ENCODE peak calls at places on chromosomes 7 and 10, in seven cellular contexts. One of them, this sample, is unnamed.

GRCh38 chr10:24299587-24300258 is 90.8 kb downstream of the KIAA1217 start:
- DNase-seq in GM13977: no peak
- DNase-seq in cardiac fibroblast: peak
- DNase-seq in IMR-90: peak
- DNase-seq in breast epithelium: no peak
- DNase-seq in left ventricle myocardium inferior: no peak
- DNase-seq in BJ: no peak
- DNase-seq in this sample: no peak

GRCh38 chr10:107899075-107899474 is 734.6 kb upstream of the SORCS1 start:
- DNase-seq in GM13977: no peak
- DNase-seq in cardiac fibroblast: no peak
- DNase-seq in IMR-90: no peak
- DNase-seq in breast epithelium: no peak
- DNase-seq in left ventricle myocardium inferior: no peak
- DNase-seq in BJ: no peak
- DNase-seq in this sample: no peak

GRCh38 chr7:93014410-93014809 is 103.4 kb downstream of the SAMD9 start:
- DNase-seq in GM13977: no peak
- DNase-seq in cardiac fibroblast: peak
- DNase-seq in IMR-90: no peak
- DNase-seq in breast epithelium: no peak
- DNase-seq in left ventricle myocardium inferior: no peak
- DNase-seq in BJ: no peak
- DNase-seq in this sample: no peak

GRCh38 chr7:43761919-43762318 is 3.4 kb downstream of the BLVRA start:
- DNase-seq in GM13977: no peak
- DNase-seq in cardiac fibroblast: no peak
- DNase-seq in IMR-90: peak
- DNase-seq in breast epithelium: no peak
- DNase-seq in left ventricle myocardium inferior: no peak
- DNase-seq in BJ: no peak
- DNase-seq in this sample: no peak

GRCh38 chr7:140479062-140479738 is at the start of gene MKRN1:
- DNase-seq in GM13977: peak
- DNase-seq in cardiac fibroblast: peak
- DNase-seq in IMR-90: peak
- DNase-seq in breast epithelium: peak
- DNase-seq in left ventricle myocardium inferior: peak
- DNase-seq in BJ: peak
- DNase-seq in this sample: peak

GRCh38 chr10:110300486-110300986 is 4.2 kb downstream of the SMNDC1 start:
- DNase-seq in GM13977: no peak
- DNase-seq in cardiac fibroblast: no peak
- DNase-seq in IMR-90: no peak
- DNase-seq in breast epithelium: no peak
- DNase-seq in left ventricle myocardium inferior: no peak
- DNase-seq in BJ: no peak
- DNase-seq in this sample: no peak

GRCh38 chr7:95595825-95596182 is 512 bp downstream of the PDK4 start:
- DNase-seq in GM13977: no peak
- DNase-seq in cardiac fibroblast: no peak
- DNase-seq in IMR-90: no peak
- DNase-seq in breast epithelium: no peak
- DNase-seq in left ventricle myocardium inferior: no peak
- DNase-seq in BJ: no peak
- DNase-seq in this sample: no peak

GRCh38 chr10:69497611-69498390 is 46.5 kb downstream of the TSPAN15 start:
- DNase-seq in GM13977: no peak
- DNase-seq in cardiac fibroblast: no peak
- DNase-seq in IMR-90: no peak
- DNase-seq in breast epithelium: no peak
- DNase-seq in left ventricle myocardium inferior: no peak
- DNase-seq in BJ: no peak
- DNase-seq in this sample: no peak

GRCh38 chr7:139735912-139736595 is 41.7 kb downstream of the HIPK2 start:
- DNase-seq in GM13977: no peak
- DNase-seq in cardiac fibroblast: no peak
- DNase-seq in IMR-90: no peak
- DNase-seq in breast epithelium: no peak
- DNase-seq in left ventricle myocardium inferior: no peak
- DNase-seq in BJ: no peak
- DNase-seq in this sample: no peak

GRCh38 chr7:55552320-55553086 is 19.8 kb downstream of the VOPP1 start:
- DNase-seq in GM13977: no peak
- DNase-seq in cardiac fibroblast: peak
- DNase-seq in IMR-90: peak
- DNase-seq in breast epithelium: no peak
- DNase-seq in left ventricle myocardium inferior: no peak
- DNase-seq in BJ: no peak
- DNase-seq in this sample: no peak

GRCh38 chr10:31749293-31749692 is 179.3 kb downstream of the ARHGAP12 start:
- DNase-seq in GM13977: no peak
- DNase-seq in cardiac fibroblast: no peak
- DNase-seq in IMR-90: peak
- DNase-seq in breast epithelium: no peak
- DNase-seq in left ventricle myocardium inferior: no peak
- DNase-seq in BJ: no peak
- DNase-seq in this sample: no peak

GRCh38 chr7:133139350-133139749 is 57.5 kb upstream of the CHCHD3 start:
- DNase-seq in GM13977: no peak
- DNase-seq in cardiac fibroblast: peak
- DNase-seq in IMR-90: peak
- DNase-seq in breast epithelium: no peak
- DNase-seq in left ventricle myocardium inferior: no peak
- DNase-seq in BJ: no peak
- DNase-seq in this sample: no peak

GRCh38 chr7:94623820-94624219 is 32.1 kb downstream of the SGCE start:
- DNase-seq in GM13977: no peak
- DNase-seq in cardiac fibroblast: no peak
- DNase-seq in IMR-90: no peak
- DNase-seq in breast epithelium: no peak
- DNase-seq in left ventricle myocardium inferior: no peak
- DNase-seq in BJ: no peak
- DNase-seq in this sample: no peak

GRCh38 chr10:84837877-84838276 is 509.5 kb downstream of the CCSER2 start:
- DNase-seq in GM13977: no peak
- DNase-seq in cardiac fibroblast: peak
- DNase-seq in IMR-90: no peak
- DNase-seq in breast epithelium: no peak
- DNase-seq in left ventricle myocardium inferior: peak
- DNase-seq in BJ: no peak
- DNase-seq in this sample: no peak

GRCh38 chr7:44323381-44324203 is 1.8 kb downstream of the CAMK2B start:
- DNase-seq in GM13977: no peak
- DNase-seq in cardiac fibroblast: no peak
- DNase-seq in IMR-90: no peak
- DNase-seq in breast epithelium: no peak
- DNase-seq in left ventricle myocardium inferior: no peak
- DNase-seq in BJ: no peak
- DNase-seq in this sample: no peak

GRCh38 chr10:117429644-117430043 is 54.4 kb upstream of the PDZD8 start:
- DNase-seq in GM13977: no peak
- DNase-seq in cardiac fibroblast: no peak
- DNase-seq in IMR-90: no peak
- DNase-seq in breast epithelium: no peak
- DNase-seq in left ventricle myocardium inferior: no peak
- DNase-seq in BJ: no peak
- DNase-seq in this sample: no peak

GRCh38 chr7:102916426-102916825 is 3.6 kb downstream of the LRRC17 start:
- DNase-seq in GM13977: no peak
- DNase-seq in cardiac fibroblast: peak
- DNase-seq in IMR-90: peak
- DNase-seq in breast epithelium: no peak
- DNase-seq in left ventricle myocardium inferior: no peak
- DNase-seq in BJ: no peak
- DNase-seq in this sample: no peak

GRCh38 chr7:111883241-111883640 is 320.9 kb upstream of the IMMP2L start:
- DNase-seq in GM13977: no peak
- DNase-seq in cardiac fibroblast: no peak
- DNase-seq in IMR-90: no peak
- DNase-seq in breast epithelium: no peak
- DNase-seq in left ventricle myocardium inferior: no peak
- DNase-seq in BJ: no peak
- DNase-seq in this sample: no peak

GRCh38 chr10:28130267-28130666 is 131.4 kb upstream of the ODAD2 start:
- DNase-seq in GM13977: no peak
- DNase-seq in cardiac fibroblast: peak
- DNase-seq in IMR-90: peak
- DNase-seq in breast epithelium: no peak
- DNase-seq in left ventricle myocardium inferior: no peak
- DNase-seq in BJ: peak
- DNase-seq in this sample: no peak

DNA sequence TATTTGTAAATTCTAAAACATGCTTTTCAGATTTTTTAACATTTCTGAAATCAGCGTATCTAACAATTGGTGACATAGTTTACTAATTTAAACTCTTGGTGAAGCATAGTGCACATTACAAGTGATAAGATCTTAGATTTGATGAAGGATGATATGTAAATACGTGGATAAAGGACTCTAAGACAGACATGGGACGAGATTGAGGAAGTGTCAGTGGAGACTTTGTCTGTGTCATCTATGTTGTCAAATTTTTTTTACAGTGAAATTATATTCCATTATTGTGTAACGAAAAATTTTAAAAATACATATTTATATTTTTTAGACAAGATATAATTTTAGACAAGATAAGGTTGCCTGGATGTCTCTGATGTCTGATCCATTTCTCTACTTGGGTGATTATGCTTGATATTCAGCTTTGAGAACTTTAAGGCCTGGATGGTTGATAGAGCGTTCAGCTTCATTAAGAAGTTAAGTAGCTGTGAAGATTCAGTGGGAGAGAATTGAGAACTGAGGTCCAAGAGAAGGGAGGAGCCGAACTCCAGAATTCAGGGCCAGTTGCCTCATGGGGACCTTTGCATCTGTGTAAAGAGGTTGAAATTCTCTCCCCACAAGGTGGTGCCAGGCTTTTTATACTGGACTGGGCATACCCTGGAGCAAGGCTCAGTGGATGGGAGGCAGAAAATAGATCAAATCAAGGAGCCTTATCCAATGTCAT is 62.7 kb downstream of the KAT6B start:
- DNase-seq in GM13977: no peak
- DNase-seq in cardiac fibroblast: no peak
- DNase-seq in IMR-90: no peak
- DNase-seq in breast epithelium: no peak
- DNase-seq in left ventricle myocardium inferior: no peak
- DNase-seq in BJ: no peak
- DNase-seq in this sample: no peak
- TF ChIP-seq CTCF in GM13977: no peak
- TF ChIP-seq CTCF in cardiac fibroblast: peak
- TF ChIP-seq CTCF in IMR-90: no peak
- TF ChIP-seq CTCF in breast epithelium: no peak
- TF ChIP-seq CTCF in left ventricle myocardium inferior: peak
- TF ChIP-seq CTCF in BJ: no peak
- TF ChIP-seq CTCF in this sample: no peak

GRCh38 chr10:78952686-78953085 is 116.1 kb upstream of the ZMIZ1 start:
- DNase-seq in GM13977: no peak
- DNase-seq in cardiac fibroblast: peak
- DNase-seq in IMR-90: no peak
- DNase-seq in breast epithelium: no peak
- DNase-seq in left ventricle myocardium inferior: peak
- DNase-seq in BJ: peak
- DNase-seq in this sample: no peak
- TF ChIP-seq CTCF in GM13977: no peak
- TF ChIP-seq CTCF in cardiac fibroblast: peak
- TF ChIP-seq CTCF in IMR-90: no peak
- TF ChIP-seq CTCF in breast epithelium: no peak
- TF ChIP-seq CTCF in left ventricle myocardium inferior: no peak
- TF ChIP-seq CTCF in BJ: peak
- TF ChIP-seq CTCF in this sample: no peak

GRCh38 chr10:128096486-128097199 is 29.6 kb downstream of the MKI67 start:
- DNase-seq in GM13977: no peak
- DNase-seq in cardiac fibroblast: peak
- DNase-seq in IMR-90: no peak
- DNase-seq in breast epithelium: no peak
- DNase-seq in left ventricle myocardium inferior: no peak
- DNase-seq in BJ: peak
- DNase-seq in this sample: no peak

GRCh38 chr10:128095753-128096469 is 30.3 kb downstream of the MKI67 start:
- DNase-seq in GM13977: no peak
- DNase-seq in cardiac fibroblast: no peak
- DNase-seq in IMR-90: no peak
- DNase-seq in breast epithelium: no peak
- DNase-seq in left ventricle myocardium inferior: no peak
- DNase-seq in BJ: no peak
- DNase-seq in this sample: no peak

GRCh38 chr10:128092454-128092853 is 33.8 kb downstream of the MKI67 start:
- DNase-seq in GM13977: no peak
- DNase-seq in cardiac fibroblast: peak
- DNase-seq in IMR-90: peak
- DNase-seq in breast epithelium: no peak
- DNase-seq in left ventricle myocardium inferior: no peak
- DNase-seq in BJ: no peak
- DNase-seq in this sample: no peak

GRCh38 chr10:128097783-128098182 is 28.4 kb downstream of the MKI67 start:
- DNase-seq in GM13977: no peak
- DNase-seq in cardiac fibroblast: no peak
- DNase-seq in IMR-90: no peak
- DNase-seq in breast epithelium: no peak
- DNase-seq in left ventricle myocardium inferior: no peak
- DNase-seq in BJ: no peak
- DNase-seq in this sample: no peak

GRCh38 chr10:128095023-128095752 is 31.0 kb downstream of the MKI67 start:
- DNase-seq in GM13977: no peak
- DNase-seq in cardiac fibroblast: no peak
- DNase-seq in IMR-90: no peak
- DNase-seq in breast epithelium: no peak
- DNase-seq in left ventricle myocardium inferior: no peak
- DNase-seq in BJ: no peak
- DNase-seq in this sample: no peak
- TF ChIP-seq CTCF in GM13977: no peak
- TF ChIP-seq CTCF in cardiac fibroblast: no peak
- TF ChIP-seq CTCF in IMR-90: no peak
- TF ChIP-seq CTCF in breast epithelium: no peak
- TF ChIP-seq CTCF in left ventricle myocardium inferior: no peak
- TF ChIP-seq CTCF in BJ: no peak
- TF ChIP-seq CTCF in this sample: no peak

DNA sequence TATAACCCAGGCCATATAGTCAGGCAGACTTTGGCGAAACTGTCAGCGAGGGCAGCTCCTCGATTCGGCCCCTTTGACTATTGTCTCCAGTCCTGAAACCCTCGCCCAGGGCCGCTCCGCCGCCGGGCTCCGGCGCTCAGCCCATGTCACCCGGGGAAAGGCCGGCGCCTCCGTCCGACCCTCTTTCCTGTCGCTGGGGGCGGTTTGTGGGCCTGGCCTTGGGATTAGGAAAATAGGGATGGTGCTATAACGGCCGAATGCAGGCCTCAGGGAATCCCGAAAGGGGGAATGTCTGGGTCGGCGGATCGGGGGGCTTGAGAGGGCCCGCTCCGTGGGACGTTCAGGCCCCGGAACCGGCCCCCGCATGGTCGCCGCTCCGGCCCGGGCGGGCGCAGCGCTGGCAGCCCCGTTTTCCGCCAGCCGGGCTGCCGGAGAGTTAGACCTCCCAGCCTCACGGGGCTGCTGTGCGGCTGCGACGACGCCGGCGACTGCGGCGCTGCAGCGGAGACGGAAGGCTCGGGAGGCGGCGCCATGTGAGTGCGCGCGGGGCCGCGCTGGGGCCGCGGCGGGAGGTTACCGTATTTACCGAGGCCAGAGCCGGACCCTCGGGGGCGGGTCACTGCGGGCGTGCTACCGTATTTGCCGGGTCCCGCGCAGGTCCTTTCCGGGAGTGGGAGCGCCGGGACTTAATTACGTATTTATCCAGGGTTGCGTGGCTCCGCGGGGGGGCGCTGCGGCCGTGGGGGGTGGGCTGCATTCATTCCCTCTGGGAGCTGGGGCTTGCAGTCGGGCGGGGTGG is 25.9 kb downstream of the ZNF775 start:
- DNase-seq in GM13977: peak
- DNase-seq in cardiac fibroblast: peak
- DNase-seq in IMR-90: peak
- DNase-seq in breast epithelium: peak
- DNase-seq in left ventricle myocardium inferior: peak
- DNase-seq in BJ: no peak
- DNase-seq in this sample: peak
- TF ChIP-seq CTCF in GM13977: peak
- TF ChIP-seq CTCF in cardiac fibroblast: no peak
- TF ChIP-seq CTCF in IMR-90: peak
- TF ChIP-seq CTCF in breast epithelium: no peak
- TF ChIP-seq CTCF in left ventricle myocardium inferior: peak
- TF ChIP-seq CTCF in BJ: peak
- TF ChIP-seq CTCF in this sample: no peak